ENCODE peak calls at places on chromosomes 3 and 15, in eight cellular contexts. G is WERI-Rb-1, W is HFF-Myc, B is IMR-90, D is activated B cell treated with CpG ODN at 0.5 μM for 24 hours, U is stomach, A is H1, C is astrocyte. Z is an unnamed sample.

GRCh38 chr3:13336592-13336991 is 83.5 kb downstream of the NUP210 start:
- DNase-seq in G (no peak), W (no peak), B (no peak), D (no peak), U (no peak), A (no peak), C (no peak), Z (no peak)

GRCh38 chr15:45664451-45664850 is 29.6 kb downstream of the SQOR start:
- DNase-seq in G (no peak), W (no peak), B (peak), D (no peak), U (no peak), A (no peak), C (peak), Z (no peak)

GRCh38 chr3:80550154-80550553 is 782.4 kb upstream of the ROBO1 start:
- DNase-seq in G (peak), W (no peak), B (no peak), D (no peak), U (no peak), A (no peak), C (no peak), Z (no peak)

GRCh38 chr15:92306662-92307061 is 87.0 kb upstream of the ST8SIA2 start:
- DNase-seq in G (peak), W (no peak), B (no peak), D (no peak), U (no peak), A (no peak), C (no peak), Z (no peak)

GRCh38 chr3:99351097-99351496 is 287.3 kb upstream of the COL8A1 start:
- DNase-seq in G (no peak), W (no peak), B (no peak), D (no peak), U (no peak), A (no peak), C (no peak), Z (no peak)

GRCh38 chr3:25581335-25581734 is 83.4 kb downstream of the TOP2B start:
- DNase-seq in G (no peak), W (no peak), B (no peak), D (no peak), U (no peak), A (no peak), C (no peak), Z (no peak)

GRCh38 chr3:119964294-119964693 is 130.0 kb downstream of the GSK3B start:
- DNase-seq in G (no peak), W (no peak), B (no peak), D (no peak), U (no peak), A (no peak), C (no peak), Z (no peak)

GRCh38 chr3:29513236-29513635 is 232.4 kb downstream of the RBMS3 start:
- DNase-seq in G (no peak), W (no peak), B (peak), D (no peak), U (no peak), A (no peak), C (peak), Z (no peak)

GRCh38 chr15:60110909-60111308 is 106.8 kb downstream of the FOXB1 start:
- DNase-seq in G (no peak), W (no peak), B (no peak), D (no peak), U (no peak), A (no peak), C (no peak), Z (no peak)

GRCh38 chr3:46395210-46395661 is 11.6 kb downstream of the CCR5AS start:
- DNase-seq in G (no peak), W (no peak), B (peak), D (no peak), U (no peak), A (no peak), C (no peak), Z (no peak)

GRCh38 chr3:45553469-45553974 is 41.0 kb upstream of the LIMD1 start:
- DNase-seq in G (no peak), W (no peak), B (peak), D (no peak), U (peak), A (no peak), C (peak), Z (no peak)

GRCh38 chr3:178907081-178907480 is 164.5 kb downstream of the ZMAT3 start:
- DNase-seq in G (no peak), W (no peak), B (no peak), D (no peak), U (no peak), A (no peak), C (no peak), Z (no peak)

GRCh38 chr3:197458179-197458707 is 97.5 kb downstream of the BDH1 start:
- DNase-seq in G (no peak), W (no peak), B (peak), D (no peak), U (peak), A (no peak), C (no peak), Z (no peak)

GRCh38 chr15:41105348-41106334 is 10.4 kb downstream of the INO80 start:
- DNase-seq in G (no peak), W (no peak), B (no peak), D (no peak), U (peak), A (no peak), C (no peak), Z (no peak)

GRCh38 chr3:2910997-2911396 is 199.2 kb downstream of the IL5RA start:
- DNase-seq in G (no peak), W (no peak), B (no peak), D (no peak), U (no peak), A (no peak), C (no peak), Z (no peak)

GRCh38 chr3:161150001-161150525 is 44.9 kb upstream of the B3GALNT1 start:
- DNase-seq in G (no peak), W (no peak), B (no peak), D (no peak), U (no peak), A (no peak), C (peak), Z (no peak)

GRCh38 chr3:14148041-14148985 is 23.5 kb downstream of the TMEM43 start:
- DNase-seq in G (peak), W (no peak), B (no peak), D (no peak), U (no peak), A (no peak), C (no peak), Z (peak)

GRCh38 chr3:195207731-195208130 is 63.2 kb downstream of the XXYLT1 start:
- DNase-seq in G (no peak), W (no peak), B (no peak), D (no peak), U (no peak), A (no peak), C (no peak), Z (no peak)

GRCh38 chr3:126827121-126827520 is 123.1 kb downstream of the CHCHD6 start:
- DNase-seq in G (no peak), W (no peak), B (peak), D (no peak), U (no peak), A (no peak), C (no peak), Z (no peak)

GRCh38 chr3:171490901-171491300 is 30.7 kb upstream of the TNIK start:
- DNase-seq in G (no peak), W (no peak), B (no peak), D (no peak), U (no peak), A (no peak), C (no peak), Z (no peak)

GRCh38 chr3:148600902-148601765 is 96.6 kb upstream of the AGTR1 start:
- DNase-seq in G (no peak), W (no peak), B (no peak), D (no peak), U (no peak), A (no peak), C (no peak), Z (no peak)

GRCh38 chr3:129794319-129795201 is 99.0 kb downstream of the TMCC1 start:
- DNase-seq in G (no peak), W (no peak), B (no peak), D (no peak), U (peak), A (peak), C (peak), Z (peak)

GRCh38 chr3:23685484-23686258 is 120.1 kb upstream of the UBE2E1 start:
- DNase-seq in G (no peak), W (peak), B (peak), D (no peak), U (peak), A (no peak), C (peak), Z (no peak)

GRCh38 chr15:71008250-71008870 is 106.9 kb upstream of the THSD4 start:
- DNase-seq in G (no peak), W (no peak), B (no peak), D (no peak), U (no peak), A (no peak), C (no peak), Z (no peak)
- TF ChIP-seq CTCF in G (no peak), W (no peak), B (no peak), D (no peak), U (no peak), A (no peak), C (no peak), Z (no peak)

DNA sequence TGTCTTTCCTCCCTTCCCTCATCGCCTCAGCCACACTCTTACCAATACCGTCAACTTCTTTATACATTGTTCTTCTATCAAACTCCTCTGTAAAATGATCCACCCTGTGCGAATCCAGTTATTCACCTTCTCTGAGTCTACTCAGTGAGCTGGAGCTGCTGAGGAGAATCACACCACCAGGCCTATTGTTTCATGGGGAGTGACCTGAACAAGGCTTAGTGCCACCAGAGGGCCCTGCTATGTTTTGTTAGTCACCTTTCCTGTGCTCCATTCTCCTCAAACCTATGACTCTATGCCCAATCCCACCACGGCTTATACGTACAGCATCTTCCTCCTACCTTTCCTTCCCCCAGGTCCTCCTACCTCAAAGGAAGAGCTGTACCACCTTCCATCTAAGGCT is 50.4 kb upstream of the MED12L start:
- DNase-seq in G (no peak), W (no peak), B (no peak), D (no peak), U (no peak), A (no peak), C (no peak), Z (no peak)
- TF ChIP-seq CTCF in G (no peak), W (no peak), B (no peak), D (no peak), U (no peak), A (no peak), C (no peak), Z (no peak)

GRCh38 chr3:17431004-17431403 is 311.4 kb downstream of the TBC1D5 start:
- DNase-seq in G (no peak), W (peak), B (peak), D (no peak), U (no peak), A (no peak), C (peak), Z (no peak)
- TF ChIP-seq CTCF in G (peak), W (no peak), B (peak), D (peak), U (peak), A (no peak), C (peak), Z (no peak)

GRCh38 chr3:51388286-51389029 is 2.6 kb upstream of the RBM15B start:
- DNase-seq in G (no peak), W (no peak), B (peak), D (no peak), U (peak), A (no peak), C (no peak), Z (no peak)
- TF ChIP-seq CTCF in G (peak), W (peak), B (peak), D (no peak), U (no peak), A (no peak), C (peak), Z (no peak)

GRCh38 chr15:39549912-39550311 is 31.0 kb upstream of the THBS1 start:
- DNase-seq in G (no peak), W (no peak), B (no peak), D (no peak), U (no peak), A (no peak), C (no peak), Z (no peak)
- TF ChIP-seq CTCF in G (no peak), W (no peak), B (no peak), D (no peak), U (no peak), A (no peak), C (no peak), Z (no peak)

DNA sequence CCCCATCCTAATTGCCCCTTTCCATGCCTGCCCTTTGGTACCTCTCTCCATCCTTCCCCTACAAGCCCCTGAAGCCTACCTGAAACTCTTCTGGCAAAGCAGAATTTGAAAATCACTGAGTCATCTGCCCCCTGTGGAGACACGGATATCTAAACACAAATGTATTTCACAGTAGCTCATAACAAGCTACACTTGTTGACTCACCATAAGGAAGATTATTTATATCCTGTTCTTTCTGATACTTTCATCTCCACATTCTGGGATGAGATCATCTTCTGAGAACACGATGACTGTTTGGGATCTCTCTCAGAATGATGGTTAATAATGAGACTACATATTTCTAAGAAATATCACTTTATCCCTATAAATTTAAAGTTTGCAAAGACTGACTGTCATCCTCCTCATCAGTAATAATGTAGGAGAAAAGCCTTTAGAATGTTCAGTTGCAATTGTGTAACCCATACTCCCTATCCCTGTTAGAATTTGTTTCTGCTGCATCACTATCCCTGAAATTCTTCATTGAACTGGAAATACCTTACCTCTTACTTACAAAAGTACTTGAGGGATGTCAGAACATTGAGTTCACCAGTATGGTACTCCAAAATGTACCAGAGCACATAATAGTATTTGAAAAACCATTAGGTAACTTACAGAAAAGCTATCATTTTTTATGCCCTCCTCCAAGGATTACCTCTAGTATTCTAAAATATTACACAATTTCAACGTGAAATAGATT is 116.1 kb upstream of the IL12A start:
- DNase-seq in G (no peak), W (peak), B (peak), D (no peak), U (no peak), A (no peak), C (peak), Z (no peak)
- TF ChIP-seq CTCF in G (no peak), W (peak), B (peak), D (no peak), U (no peak), A (no peak), C (peak), Z (no peak)

GRCh38 chr15:70974004-70974832 is 81.6 kb downstream of the LRRC49 start:
- DNase-seq in G (no peak), W (peak), B (peak), D (no peak), U (no peak), A (no peak), C (peak), Z (no peak)
- TF ChIP-seq CTCF in G (peak), W (peak), B (peak), D (no peak), U (peak), A (no peak), C (peak), Z (peak)

Z was measured in nephron progenitor cell.